ENCODE peak calls at places on chromosomes 13 and 19, in six cellular contexts. T, K, O, D, R and S are unnamed samples.
A peak's percentile ranks its signal among the peaks of the same experiment; 100 is the strongest.

GRCh38 chr13:24097667-24098066 is 62.9 kb upstream of the SPATA13 start:
- DNase-seq in T (no peak), K (no peak), O (no peak), D (no peak), R (no peak), S (no peak)

GRCh38 chr19:1457031-1457739 is 7.3 kb downstream of the APC2 start:
- DNase-seq in T (no peak), K (no peak), O (no peak), D (peak; percentile 35), R (no peak), S (peak; percentile 78)

GRCh38 chr13:21395953-21396352 is 63.1 kb downstream of the ZDHHC20 start:
- DNase-seq in T (no peak), K (no peak), O (no peak), D (no peak), R (no peak), S (no peak)

GRCh38 chr19:36041831-36042230 is 9.2 kb upstream of the CLIP3 start:
- DNase-seq in T (no peak), K (no peak), O (no peak), D (no peak), R (no peak), S (peak; percentile 61)

GRCh38 chr13:38824342-38824741 is 137.5 kb downstream of the FREM2 start:
- DNase-seq in T (no peak), K (no peak), O (no peak), D (no peak), R (no peak), S (peak; percentile 41)

GRCh38 chr19:43625918-43626579 is 6.6 kb upstream of the ZNF428 start:
- DNase-seq in T (no peak), K (no peak), O (no peak), D (no peak), R (no peak), S (peak; percentile 57)

GRCh38 chr13:29901714-29902631 is 51.6 kb upstream of the UBL3 start:
- DNase-seq in T (no peak), K (no peak), O (no peak), D (no peak), R (no peak), S (peak; percentile 52)

GRCh38 chr19:50001775-50002174 is 23.4 kb downstream of the VRK3 start:
- DNase-seq in T (no peak), K (no peak), O (no peak), D (no peak), R (no peak), S (no peak)